ENCODE peak calls at places on chromosomes 7 and 10, in five cellular contexts. C is fibroblast of villous mesenchyme, Q is GM19239, H is foreskin fibroblast, T is amniotic stem cell. L is an unnamed sample.

GRCh38 chr10:11602919-11603523 is 8.4 kb downstream of the USP6NL start:
- DNase-seq in Q (no peak), H (no peak), T (no peak), C (peak), L (no peak)

GRCh38 chr7:1725199-1725701 is 55.2 kb downstream of the ELFN1 start:
- DNase-seq in H (no peak), C (no peak), Q (no peak), T (no peak), L (no peak)

GRCh38 chr10:124872681-124873080 is 69.2 kb upstream of the ZRANB1 start:
- DNase-seq in C (no peak), Q (no peak), H (no peak), T (no peak), L (no peak)

GRCh38 chr7:139683137-139683871 is 94.5 kb downstream of the HIPK2 start:
- DNase-seq in C (peak), T (no peak), Q (no peak), H (no peak), L (no peak)

GRCh38 chr7:17319164-17320101 is 21.0 kb downstream of the AHR start:
- DNase-seq in T (no peak), Q (no peak), C (no peak), H (no peak), L (no peak)

GRCh38 chr10:74855027-74855426 is 28.6 kb downstream of the KAT6B start:
- DNase-seq in T (no peak), C (peak), Q (no peak), H (no peak), L (no peak)

GRCh38 chr10:6207658-6208057 is 4.9 kb downstream of the PFKFB3 start:
- DNase-seq in H (no peak), C (no peak), Q (no peak), T (no peak), L (no peak)

GRCh38 chr7:568681-569035 is 49.0 kb upstream of the PDGFA start:
- DNase-seq in C (peak), Q (no peak), H (peak), T (no peak), L (no peak)